ENCODE peak calls at places on chromosomes 5 and 9, in seven cellular contexts. F, K, T, A, V, G and E are unnamed samples.

GRCh38 chr9:123725389-123725788 is 204.5 kb downstream of the DENND1A start:
- DNase-seq in G (no peak), F (peak), T (peak), V (no peak), A (peak), K (no peak), E (peak)

GRCh38 chr9:137464291-137464999 is 5.3 kb upstream of the NSMF start:
- DNase-seq in G (no peak), V (no peak), K (peak), T (no peak), F (no peak), A (no peak), E (no peak)

GRCh38 chr5:132725745-132726144 is 11.6 kb downstream of the KIF3A start:
- DNase-seq in F (no peak), T (no peak), V (no peak), A (no peak), K (no peak), G (no peak), E (no peak)

GRCh38 chr5:82205005-82205404 is 73.1 kb downstream of the RPS23 start:
- DNase-seq in A (no peak), T (no peak), F (no peak), V (no peak), K (no peak), G (no peak), E (no peak)

GRCh38 chr9:613771-614347 is 227.6 kb upstream of the DMRT1 start:
- DNase-seq in F (peak), A (peak), V (no peak), T (peak), G (peak), K (peak), E (peak)

GRCh38 chr5:52864884-52865283 is 77.2 kb downstream of the ITGA1 start:
- DNase-seq in F (no peak), V (no peak), A (no peak), G (no peak), T (peak), K (no peak), E (peak)

GRCh38 chr9:114339130-114339908 is 9.7 kb downstream of the ORM2 start:
- DNase-seq in A (peak), V (peak), G (peak), F (no peak), T (peak), K (no peak), E (peak)

GRCh38 chr5:112270299-112271293 is 148.5 kb downstream of the EPB41L4A start:
- DNase-seq in V (no peak), T (no peak), K (no peak), F (no peak), G (no peak), A (no peak), E (peak)

GRCh38 chr5:94245608-94246007 is 372.8 kb downstream of the KIAA0825 start:
- DNase-seq in A (peak), K (no peak), V (no peak), F (peak), T (peak), G (peak), E (peak)

GRCh38 chr9:131997076-131997475 is 82.6 kb downstream of the MED27 start:
- DNase-seq in G (no peak), A (no peak), F (no peak), V (no peak), T (no peak), K (no peak), E (no peak)

GRCh38 chr5:177552839-177553455 is 1.4 kb downstream of the FAM193B start:
- DNase-seq in G (peak), K (no peak), T (no peak), F (no peak), A (peak), V (no peak), E (peak)

GRCh38 chr9:38195737-38196161 is 126.7 kb upstream of the SHB start:
- DNase-seq in A (no peak), K (no peak), G (peak), F (no peak), T (no peak), V (no peak), E (no peak)

GRCh38 chr9:137077758-137078693 is 709 bp downstream of the UAP1L1 start:
- DNase-seq in T (no peak), F (no peak), V (peak), A (peak), G (no peak), K (peak), E (peak)

GRCh38 chr5:10607023-10607665 is 43.3 kb downstream of the ANKRD33B start:
- DNase-seq in T (peak), G (peak), F (no peak), K (no peak), V (no peak), A (no peak), E (no peak)

GRCh38 chr9:101201626-101202025 is 173.1 kb downstream of the PLPPR1 start:
- DNase-seq in K (no peak), T (no peak), V (no peak), G (no peak), F (no peak), A (no peak), E (no peak)

GRCh38 chr9:119218293-119218692 is 150.9 kb downstream of the BRINP1 start:
- DNase-seq in T (no peak), V (no peak), F (no peak), A (no peak), G (no peak), K (no peak), E (no peak)

GRCh38 chr5:176407456-176408244 is 8.7 kb downstream of the CLTB start:
- DNase-seq in G (no peak), K (no peak), F (no peak), A (no peak), T (no peak), V (no peak), E (peak)

GRCh38 chr5:75156585-75156984 is 80.1 kb downstream of the ANKRD31 start:
- DNase-seq in A (peak), T (no peak), F (no peak), G (peak), V (no peak), K (no peak), E (no peak)

GRCh38 chr9:138049085-138049778 is 171.7 kb downstream of the CACNA1B start:
- DNase-seq in G (no peak), F (no peak), A (no peak), T (no peak), V (no peak), K (peak), E (no peak)

GRCh38 chr9:121298689-121299112 is 30.7 kb downstream of the GSN start:
- DNase-seq in F (no peak), V (no peak), K (no peak), G (no peak), T (peak), A (peak), E (no peak)

GRCh38 chr5:73617510-73618279 is 8.3 kb upstream of the ARHGEF28 start:
- DNase-seq in F (no peak), T (peak), V (no peak), G (no peak), A (peak), K (no peak), E (peak)

GRCh38 chr5:53167836-53168235 is 58.3 kb upstream of the MOCS2 start:
- DNase-seq in F (peak), G (no peak), T (peak), K (no peak), A (peak), V (no peak), E (peak)

GRCh38 chr5:180241600-180241999 is 32.6 kb upstream of the RASGEF1C start:
- DNase-seq in V (no peak), K (no peak), F (no peak), G (no peak), T (no peak), A (no peak), E (no peak)

GRCh38 chr5:83077662-83078261 is 415 bp downstream of the XRCC4 start:
- DNase-seq in G (peak), F (no peak), T (no peak), A (peak), K (no peak), V (peak), E (peak)

GRCh38 chr9:89445801-89446228 is 52.1 kb downstream of the SEMA4D start:
- DNase-seq in F (no peak), V (no peak), T (no peak), G (no peak), A (no peak), K (peak), E (no peak)

GRCh38 chr5:93794954-93795353 is 53.6 kb upstream of the POU5F2 start:
- DNase-seq in G (no peak), V (no peak), K (no peak), A (no peak), F (no peak), T (no peak), E (no peak)

GRCh38 chr9:14400658-14400995 is 86.7 kb upstream of the NFIB start:
- DNase-seq in V (no peak), F (no peak), T (peak), G (peak), A (peak), K (no peak), E (peak)

GRCh38 chr9:38405841-38406240 is 13.3 kb downstream of the ALDH1B1 start:
- DNase-seq in A (peak), F (no peak), K (no peak), V (no peak), G (no peak), T (no peak), E (peak)

GRCh38 chr9:137138058-137138697 is 776 bp upstream of the GRIN1 start:
- DNase-seq in G (no peak), F (no peak), T (no peak), A (no peak), K (no peak), V (no peak), E (no peak)

GRCh38 chr5:149603210-149603609 is 21.9 kb downstream of the ARHGEF37 start:
- DNase-seq in A (no peak), G (no peak), F (no peak), T (no peak), V (no peak), K (no peak), E (no peak)

GRCh38 chr5:168939887-168940534 is 360.8 kb upstream of the PANK3 start:
- DNase-seq in K (no peak), T (no peak), V (no peak), G (no peak), F (no peak), A (no peak), E (no peak)

GRCh38 chr9:73536403-73536802 is 384.7 kb downstream of the ANXA1 start:
- DNase-seq in G (no peak), A (no peak), F (no peak), T (no peak), K (no peak), V (no peak), E (no peak)

GRCh38 chr9:118829334-118829733 is 539.9 kb downstream of the BRINP1 start:
- DNase-seq in F (no peak), A (peak), K (no peak), V (no peak), G (peak), T (no peak), E (peak)

GRCh38 chr5:151153300-151153699 is 4.3 kb downstream of the ANXA6 start:
- DNase-seq in F (no peak), K (no peak), V (no peak), A (no peak), G (no peak), T (no peak), E (no peak)

GRCh38 chr9:93893899-93894690 is 61.1 kb downstream of the BARX1 start:
- DNase-seq in F (no peak), V (no peak), A (no peak), K (peak), T (no peak), G (no peak), E (no peak)

GRCh38 chr9:119284587-119285337 is 84.5 kb downstream of the BRINP1 start:
- DNase-seq in F (peak), T (no peak), K (no peak), A (peak), V (no peak), G (no peak), E (no peak)

GRCh38 chr5:12313602-12314001 is 409.4 kb upstream of the CTNND2 start:
- DNase-seq in V (no peak), A (no peak), G (no peak), F (no peak), T (no peak), K (no peak), E (no peak)

GRCh38 chr9:75186767-75187380 is 98.6 kb downstream of the OSTF1 start:
- DNase-seq in G (peak), F (no peak), A (peak), V (no peak), K (no peak), T (peak), E (peak)

GRCh38 chr5:96702503-96703383 is 40.6 kb downstream of the CAST start:
- DNase-seq in A (peak), K (peak), G (peak), F (peak), V (peak), T (peak), E (peak)

GRCh38 chr5:96699186-96699820 is 37.1 kb downstream of the CAST start:
- DNase-seq in K (no peak), A (peak), G (no peak), V (no peak), F (no peak), T (peak), E (peak)

GRCh38 chr5:96706433-96707111 is 44.4 kb downstream of the CAST start:
- DNase-seq in K (no peak), G (no peak), F (no peak), V (no peak), A (no peak), T (no peak), E (no peak)

GRCh38 chr5:96703985-96704384 is 41.8 kb downstream of the CAST start:
- DNase-seq in T (no peak), F (no peak), G (no peak), V (no peak), K (no peak), A (peak), E (peak)

DNA sequence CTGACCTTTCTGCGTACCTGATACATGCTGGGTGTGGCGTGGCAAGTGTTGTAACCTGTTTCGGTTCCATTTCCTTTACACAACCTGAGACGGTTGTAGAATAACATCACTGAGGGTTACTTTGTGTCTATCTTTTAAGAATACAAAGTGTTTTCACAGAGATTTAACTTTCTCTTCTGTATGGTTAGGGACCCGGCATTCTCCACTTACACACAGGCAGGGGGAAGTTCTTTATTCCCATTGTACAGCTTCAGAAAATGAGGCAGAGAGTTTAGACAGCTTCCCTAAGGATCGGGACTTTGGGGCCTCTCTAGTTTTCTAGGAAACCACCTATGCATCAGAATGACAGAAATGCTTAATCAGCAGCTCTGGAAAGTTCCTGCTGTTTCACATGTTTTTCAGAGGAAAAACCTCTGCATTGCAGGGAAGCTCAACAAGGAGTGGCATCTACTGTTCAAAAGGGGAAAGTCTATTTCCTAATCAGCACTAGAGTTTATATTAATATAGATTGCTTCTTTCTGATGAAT is 41.3 kb downstream of the CAST start:
- DNase-seq in G (no peak), F (no peak), V (no peak), K (no peak), A (peak), T (peak), E (peak)
- H3K4me3 ChIP-seq in G (peak), F (peak), V (peak), K (peak), A (peak), T (peak), E (peak)

DNA sequence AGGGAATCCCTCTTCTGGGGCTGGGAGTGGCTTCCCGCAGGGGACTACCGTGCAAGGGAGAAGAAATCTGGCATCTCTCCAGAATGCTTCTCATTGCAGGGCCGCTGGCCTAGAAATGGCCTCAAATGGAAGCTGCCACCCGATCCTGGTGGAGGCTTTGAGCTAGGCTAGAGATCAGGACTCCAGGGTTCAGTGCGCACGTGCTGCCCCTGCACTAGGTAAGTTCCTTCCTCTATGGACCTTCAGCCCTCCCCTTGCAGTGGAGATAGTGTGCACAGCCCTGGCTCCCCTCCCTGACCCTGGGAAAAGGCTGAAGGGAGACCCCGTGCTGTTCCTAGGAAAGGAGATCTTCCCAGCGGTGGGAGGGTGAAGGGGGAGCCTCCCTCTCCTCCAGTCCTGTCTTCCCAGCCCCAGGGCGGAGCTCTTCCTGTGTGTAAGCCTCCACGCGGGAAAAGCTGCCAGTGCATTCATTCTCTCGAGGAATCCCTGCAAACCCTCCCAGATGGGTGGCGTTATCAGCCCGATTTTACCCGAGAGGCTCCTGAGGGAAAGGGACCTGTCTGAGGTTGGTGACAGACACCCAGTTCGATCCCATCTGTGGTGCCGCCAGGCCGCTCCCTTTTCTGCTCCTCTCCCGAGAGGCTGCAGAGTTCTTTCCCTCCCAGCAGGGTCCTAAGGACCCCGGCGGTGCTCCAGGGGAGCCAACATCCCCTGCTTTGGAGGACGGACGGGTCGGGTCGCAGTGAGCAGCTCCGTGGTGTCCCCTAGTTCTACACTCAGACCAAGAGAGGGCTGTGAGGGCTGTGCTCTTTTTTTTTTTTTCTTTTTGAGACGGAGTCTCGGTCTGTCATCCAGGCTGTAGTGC is 1.4 kb upstream of the CERCAM start:
- DNase-seq in G (no peak), V (no peak), A (peak), F (no peak), K (no peak), T (no peak), E (peak)
- H3K4me3 ChIP-seq in G (no peak), V (peak), A (peak), F (no peak), K (no peak), T (no peak), E (peak)

DNA sequence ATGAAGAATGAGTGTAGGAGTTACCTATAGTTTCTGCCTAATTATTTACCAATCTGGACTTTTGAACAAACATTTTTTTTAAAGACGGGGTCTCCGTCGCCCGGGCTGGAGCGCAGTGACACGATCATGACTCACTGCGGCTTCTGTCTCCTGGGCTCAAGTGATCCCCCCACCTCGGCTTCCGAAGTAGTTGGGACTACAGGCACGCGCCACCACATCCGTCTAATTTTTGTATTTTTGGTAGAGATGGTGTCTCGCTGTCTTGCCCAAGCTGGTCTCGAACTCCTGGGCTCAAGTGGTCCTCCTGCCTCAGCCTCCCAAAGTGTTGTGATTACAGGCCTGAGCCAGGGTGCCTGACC is 1.5 kb downstream of the CTNNA1 start:
- DNase-seq in F (no peak), V (no peak), A (peak), K (no peak), G (no peak), T (peak), E (no peak)
- H3K4me3 ChIP-seq in F (peak), V (no peak), A (peak), K (peak), G (no peak), T (peak), E (peak)

GRCh38 chr5:24644757-24645156 is at the start of gene CDH10:
- DNase-seq in K (no peak), V (no peak), F (no peak), T (peak), A (peak), G (no peak), E (peak)
- H3K4me3 ChIP-seq in K (no peak), V (no peak), F (no peak), T (peak), A (peak), G (no peak), E (peak)